ENCODE peak calls at places on chromosomes 7 and 10, in ten cellular contexts. Q, R, P, V, A, L, E, J, I and U are unnamed samples.

GRCh38 chr10:23198610-23198939 is 6.5 kb downstream of the PTF1A start:
- ATAC-seq in Q (no peak), R (no peak), P (no peak), V (no peak), A (no peak), L (no peak), E (no peak), J (no peak), I (no peak), U (no peak)

GRCh38 chr7:101936223-101936611 is 118.8 kb downstream of the CUX1 start:
- ATAC-seq in Q (peak; percentile 12), R (peak; percentile 28), P (no peak), V (no peak), A (peak; percentile 29), L (no peak), E (peak; percentile 36), J (peak; percentile 11), I (peak; percentile 59), U (peak; percentile 28)

GRCh38 chr7:1492640-1493039 is 11.5 kb downstream of the INTS1 start:
- ATAC-seq in Q (no peak), R (no peak), P (no peak), V (no peak), A (no peak), L (no peak), E (no peak), J (no peak), I (no peak), U (no peak)

GRCh38 chr7:29243777-29244655 is 49.4 kb downstream of the CHN2 start:
- ATAC-seq in Q (no peak), R (no peak), P (peak; percentile 87), V (peak; percentile 96), A (peak; percentile 96), L (peak; percentile 81), E (no peak), J (no peak), I (peak; percentile 51), U (no peak)

GRCh38 chr7:135771961-135772638 is 23.5 kb upstream of the FAM180A start:
- ATAC-seq in Q (no peak), R (peak; percentile 74), P (no peak), V (no peak), A (no peak), L (no peak), E (no peak), J (no peak), I (no peak), U (peak; percentile 71)

GRCh38 chr7:55363386-55364170 is 1.6 kb upstream of the LANCL2 start:
- ATAC-seq in Q (no peak), R (no peak), P (no peak), V (no peak), A (no peak), L (no peak), E (no peak), J (no peak), I (no peak), U (no peak)

GRCh38 chr10:124665980-124666379 is 78.2 kb downstream of the FAM53B start:
- ATAC-seq in Q (no peak), R (peak; percentile 4), P (no peak), V (no peak), A (no peak), L (no peak), E (no peak), J (no peak), I (peak; percentile 42), U (no peak)

GRCh38 chr7:100034871-100035510 is 14.6 kb upstream of the ZSCAN21 start:
- ATAC-seq in Q (no peak), R (no peak), P (no peak), V (no peak), A (no peak), L (no peak), E (no peak), J (no peak), I (no peak), U (no peak)

GRCh38 chr7:25944777-25945176 is 207.2 kb upstream of the NFE2L3 start:
- ATAC-seq in Q (peak; percentile 57), R (no peak), P (no peak), V (no peak), A (no peak), L (no peak), E (no peak), J (peak; percentile 54), I (no peak), U (no peak)

GRCh38 chr10:10482613-10483012 is 535.1 kb upstream of the CELF2 start:
- ATAC-seq in Q (no peak), R (no peak), P (no peak), V (no peak), A (no peak), L (no peak), E (no peak), J (no peak), I (no peak), U (no peak)

GRCh38 chr10:49605939-49606509 is 4.1 kb upstream of the SLC18A3 start:
- ATAC-seq in Q (no peak), R (no peak), P (no peak), V (no peak), A (no peak), L (no peak), E (no peak), J (no peak), I (no peak), U (no peak)

GRCh38 chr10:49608925-49609282 is 1.2 kb upstream of the SLC18A3 start:
- ATAC-seq in Q (no peak), R (no peak), P (no peak), V (no peak), A (no peak), L (no peak), E (no peak), J (no peak), I (no peak), U (no peak)

GRCh38 chr10:49608166-49608758 is 1.8 kb upstream of the SLC18A3 start:
- ATAC-seq in Q (no peak), R (no peak), P (no peak), V (no peak), A (no peak), L (no peak), E (no peak), J (no peak), I (no peak), U (no peak)

GRCh38 chr10:49605177-49605938 is 4.8 kb upstream of the SLC18A3 start:
- ATAC-seq in Q (no peak), R (no peak), P (no peak), V (no peak), A (no peak), L (no peak), E (no peak), J (no peak), I (no peak), U (no peak)

GRCh38 chr10:49606981-49607535 is 3.1 kb upstream of the SLC18A3 start:
- ATAC-seq in Q (peak; percentile 75), R (peak; percentile 66), P (peak; percentile 73), V (peak; percentile 72), A (peak; percentile 95), L (peak; percentile 82), E (peak; percentile 72), J (peak; percentile 54), I (peak; percentile 79), U (no peak)
- H3K27me3 ChIP-seq in Q (peaks cover 83% of the 10 kb centered on the region), R (peaks cover 98% of the 10 kb centered on the region), P (peaks cover 55% of the 10 kb centered on the region), V (no peaks in the 10 kb centered on the region), A (peaks cover 13% of the 10 kb centered on the region), L (peaks cover 4% of the 10 kb centered on the region), E (peaks cover 6% of the 10 kb centered on the region), J (peaks cover 35% of the 10 kb centered on the region), I (no peaks in the 10 kb centered on the region), U (peaks cover 98% of the 10 kb centered on the region)

DNA sequence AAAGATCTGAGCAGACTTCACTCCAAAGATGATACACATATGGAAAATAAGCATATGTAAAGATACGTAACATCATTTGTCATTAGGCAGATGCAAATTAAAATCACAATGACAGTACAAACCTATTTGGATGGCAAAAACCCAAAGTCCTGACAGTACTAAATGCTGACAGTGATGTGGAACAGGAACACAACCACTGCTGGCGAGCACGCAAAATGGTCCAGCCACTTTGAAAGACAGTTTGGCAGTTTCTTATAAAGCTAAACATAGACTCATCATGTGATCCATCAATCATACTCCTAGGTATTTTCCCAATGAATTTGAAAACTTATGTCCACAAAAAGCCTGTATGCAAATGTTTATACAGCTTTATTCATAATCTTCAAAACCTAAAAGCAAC is 200.7 kb downstream of the RAMP3 start:
- ATAC-seq in Q (no peak), R (no peak), P (no peak), V (no peak), A (no peak), L (no peak), E (no peak), J (no peak), I (no peak), U (no peak)
- H3K27me3 ChIP-seq in Q (no peaks in the 10 kb centered on the region), R (peaks cover 41% of the 10 kb centered on the region), P (no peaks in the 10 kb centered on the region), V (no peaks in the 10 kb centered on the region), A (no peaks in the 10 kb centered on the region), L (no peaks in the 10 kb centered on the region), E (no peaks in the 10 kb centered on the region), J (no peaks in the 10 kb centered on the region), I (no peaks in the 10 kb centered on the region), U (no peaks in the 10 kb centered on the region)

DNA sequence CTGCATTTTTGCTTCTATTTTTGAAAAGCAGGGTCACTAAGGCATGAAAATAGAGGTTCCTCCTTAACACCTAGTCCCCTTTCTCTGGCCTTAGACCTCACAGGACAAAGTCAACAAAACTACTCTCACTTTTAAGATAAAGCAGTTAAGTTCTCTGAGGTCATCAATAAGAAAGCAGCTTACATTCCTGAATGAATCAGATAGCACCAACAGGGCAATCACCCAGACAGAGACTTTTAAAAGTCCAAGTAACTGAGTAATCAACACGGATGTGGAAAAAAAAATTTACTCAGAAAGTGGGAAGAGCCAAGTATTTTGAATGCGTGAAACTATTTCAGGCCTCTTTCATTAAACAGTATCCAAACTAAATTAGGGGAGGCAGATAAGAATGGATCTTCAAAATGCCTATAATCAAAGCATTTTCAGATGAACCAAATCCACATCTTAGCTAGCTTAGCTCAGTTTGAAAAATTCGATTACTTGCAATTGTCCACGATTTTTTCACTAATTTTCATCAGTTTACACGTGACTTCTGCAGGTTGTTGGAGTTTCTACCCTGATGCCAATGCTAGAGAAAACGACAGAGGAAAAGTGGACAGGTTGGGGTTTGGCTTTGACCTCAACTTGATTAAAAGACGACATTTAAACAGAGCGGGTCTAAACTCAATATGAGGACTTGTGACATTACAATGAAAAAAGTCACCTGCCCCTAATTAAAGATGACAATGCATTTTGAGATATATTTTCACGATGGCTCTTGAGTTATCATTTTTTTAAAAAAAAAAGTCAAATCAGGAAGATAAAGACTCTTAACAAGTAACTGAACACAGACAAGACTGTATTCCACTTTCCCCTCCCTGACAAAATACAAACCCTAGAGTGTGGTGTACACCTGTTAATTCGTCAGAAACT is 1.6 kb downstream of the BEND7 start:
- ATAC-seq in Q (no peak), R (peak; percentile 69), P (no peak), V (no peak), A (no peak), L (no peak), E (no peak), J (no peak), I (peak; percentile 47), U (no peak)
- H3K27me3 ChIP-seq in Q (no peaks in the 10 kb centered on the region), R (peaks cover 43% of the 10 kb centered on the region), P (peaks cover 81% of the 10 kb centered on the region), V (peaks cover 22% of the 10 kb centered on the region), A (peaks cover 11% of the 10 kb centered on the region), L (peaks cover 17% of the 10 kb centered on the region), E (no peaks in the 10 kb centered on the region), J (no peaks in the 10 kb centered on the region), I (no peaks in the 10 kb centered on the region), U (no peaks in the 10 kb centered on the region)

DNA sequence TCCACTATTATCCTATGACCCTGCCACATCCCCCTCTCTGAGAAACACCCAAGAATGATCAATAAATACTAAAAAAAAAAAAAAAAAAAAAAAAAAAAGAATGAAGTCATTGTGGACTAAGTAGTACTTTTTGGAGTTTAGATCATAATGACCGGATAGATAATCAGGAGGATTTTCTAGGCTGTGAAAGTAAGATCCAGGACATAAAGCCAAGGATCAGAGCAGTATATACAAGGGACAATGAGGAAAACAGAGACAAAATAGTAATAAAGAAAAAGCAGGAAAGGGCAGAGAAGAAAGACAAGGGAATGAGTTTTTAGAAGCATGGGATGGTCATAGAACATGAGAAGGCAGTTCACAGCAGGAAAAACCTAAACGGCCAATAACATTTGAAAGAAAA is 87.6 kb downstream of the AKAP9 start:
- ATAC-seq in Q (no peak), R (no peak), P (no peak), V (no peak), A (no peak), L (no peak), E (no peak), J (no peak), I (no peak), U (no peak)
- H3K27me3 ChIP-seq in Q (no peaks in the 10 kb centered on the region), R (no peaks in the 10 kb centered on the region), P (no peaks in the 10 kb centered on the region), V (no peaks in the 10 kb centered on the region), A (no peaks in the 10 kb centered on the region), L (no peaks in the 10 kb centered on the region), E (no peaks in the 10 kb centered on the region), J (no peaks in the 10 kb centered on the region), I (no peaks in the 10 kb centered on the region), U (no peaks in the 10 kb centered on the region)